ENCODE peak calls at places on chromosomes 4 and X, in seven cellular contexts. S is uterus, D is breast epithelium, N is prostate gland, K is H1, Q is thyroid gland, Y is upper lobe of left lung. L is an unnamed sample. For H3K4me1 and H3K27me3, the result is how much of the 10 kb centered on the place peaks cover.

GRCh38 chrX:147565239-147565638 is 346.5 kb upstream of the FMR1 start:
- DNase-seq in S (no peak), D (no peak), N (no peak), K (no peak), Q (no peak), Y (no peak), L (no peak)

GRCh38 chr4:54661156-54661555 is 3.4 kb downstream of the KIT start:
- DNase-seq in S (no peak), D (no peak), N (no peak), K (no peak), Q (no peak), Y (no peak), L (no peak)

GRCh38 chr4:141788169-141788915 is 152.0 kb downstream of the IL15 start:
- DNase-seq in S (no peak), D (no peak), N (no peak), K (no peak), Q (no peak), Y (no peak), L (no peak)

GRCh38 chr4:155672342-155672741 is 5.7 kb downstream of the GUCY1A1 start:
- DNase-seq in S (no peak), D (no peak), N (no peak), K (no peak), Q (no peak), Y (no peak), L (no peak)

GRCh38 chrX:122565952-122566351 is 618.1 kb upstream of the GRIA3 start:
- DNase-seq in S (no peak), D (no peak), N (no peak), K (no peak), Q (no peak), Y (no peak), L (no peak)

GRCh38 chr4:183905593-183906485 is 732 bp downstream of the STOX2 start:
- DNase-seq in S (peak), D (no peak), N (peak), K (peak), Q (peak), Y (peak), L (peak)

GRCh38 chrX:19046343-19047215 is 62.7 kb upstream of the PHKA2 start:
- DNase-seq in S (no peak), D (no peak), N (no peak), K (no peak), Q (no peak), Y (no peak), L (no peak)

GRCh38 chr4:4436244-4436823 is 49.4 kb downstream of the NSG1 start:
- DNase-seq in S (no peak), D (no peak), N (no peak), K (no peak), Q (no peak), Y (no peak), L (no peak)

GRCh38 chr4:102815981-102816380 is 11.4 kb downstream of the UBE2D3 start:
- DNase-seq in S (no peak), D (no peak), N (no peak), K (no peak), Q (no peak), Y (no peak), L (no peak)

GRCh38 chrX:109448539-109448938 is 33.3 kb downstream of the GUCY2F start:
- DNase-seq in S (no peak), D (no peak), N (no peak), K (no peak), Q (peak), Y (no peak), L (no peak)

GRCh38 chrX:78650906-78651437 is 8.2 kb downstream of the RTL3 start:
- DNase-seq in S (no peak), D (no peak), N (no peak), K (no peak), Q (no peak), Y (no peak), L (no peak)

GRCh38 chr4:15695240-15695699 is 7.6 kb upstream of the BST1 start:
- DNase-seq in S (no peak), D (no peak), N (no peak), K (no peak), Q (no peak), Y (no peak), L (no peak)

GRCh38 chrX:100297732-100298131 is 112.3 kb downstream of the PCDH19 start:
- DNase-seq in S (no peak), D (no peak), N (no peak), K (no peak), Q (no peak), Y (no peak), L (no peak)

GRCh38 chrX:151396042-151396826 is 772 bp upstream of the VMA21 start:
- DNase-seq in S (peak), D (peak), N (no peak), K (no peak), Q (peak), Y (peak), L (no peak)

GRCh38 chrX:38804481-38805293 is 3.4 kb downstream of the MID1IP1 start:
- DNase-seq in S (peak), D (peak), N (no peak), K (peak), Q (peak), Y (peak), L (peak)

DNA sequence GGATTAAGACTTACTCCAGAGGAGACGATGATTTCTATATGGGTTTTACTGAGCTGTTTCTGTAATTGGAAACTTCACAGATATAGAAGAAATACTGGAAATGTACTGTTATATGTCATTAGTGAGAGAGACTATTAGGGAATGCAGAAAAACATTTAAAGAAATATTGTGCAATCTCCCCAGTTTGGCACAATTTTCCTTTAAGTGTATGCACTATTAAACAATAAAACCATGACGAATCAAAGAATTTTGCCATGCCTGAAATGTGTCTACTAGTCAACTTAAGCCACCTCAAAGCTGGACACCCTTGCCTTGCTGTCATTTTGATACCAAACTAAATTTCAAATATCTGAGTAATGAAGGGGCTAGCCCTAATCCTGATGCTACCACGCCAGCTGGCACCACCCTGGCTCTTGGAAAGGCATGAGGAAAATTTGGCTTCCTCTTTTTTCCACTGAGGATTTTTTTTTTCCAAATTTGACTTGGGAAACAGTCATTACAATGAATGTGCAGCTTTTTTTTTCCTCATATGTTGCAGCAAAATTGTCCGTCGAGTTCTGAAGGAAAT is 36.1 kb downstream of the MTTP start:
- DNase-seq in S (no peak), D (no peak), N (no peak), K (no peak), Q (no peak), Y (no peak), L (no peak)
- H3K4me1 ChIP-seq in S (under half), D (under half), N (under half), K (under half), Q (under half), Y (under half), L (under half)

DNA sequence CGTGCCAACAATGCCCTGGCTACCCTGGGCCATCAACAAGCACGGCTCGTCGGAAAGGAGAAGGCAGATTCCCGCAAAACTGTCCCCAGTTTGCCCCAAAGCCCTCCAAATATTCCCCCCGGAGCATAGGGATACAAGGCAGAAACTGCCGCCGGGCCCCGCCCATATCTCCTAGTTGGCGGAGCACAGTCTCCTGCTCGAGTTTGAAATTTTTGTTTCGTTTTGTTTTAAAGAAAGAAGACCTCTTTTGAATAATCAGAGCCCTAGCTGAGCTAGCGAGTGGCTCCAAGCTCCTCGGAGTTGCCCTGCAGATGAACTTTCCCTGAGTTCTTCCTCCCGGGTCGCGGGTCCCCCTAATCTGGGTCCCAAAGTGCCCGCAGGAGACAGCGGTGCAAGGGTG is 138.1 kb upstream of the ZIC3 start:
- DNase-seq in S (no peak), D (no peak), N (no peak), K (no peak), Q (no peak), Y (no peak), L (no peak)
- H3K27me3 ChIP-seq in S (half or more), D (half or more), N (under half), K (under half), Q (under half), Y (under half), L (half or more)

GRCh38 chr4:130054895-130055294 is 958.9 kb downstream of the C4orf33 start:
- DNase-seq in S (no peak), D (no peak), N (no peak), K (no peak), Q (no peak), Y (no peak), L (no peak)
- TF ChIP-seq POLR2A in S (no peak), D (no peak), N (no peak), K (no peak), Q (no peak), Y (no peak), L (no peak)

DNA sequence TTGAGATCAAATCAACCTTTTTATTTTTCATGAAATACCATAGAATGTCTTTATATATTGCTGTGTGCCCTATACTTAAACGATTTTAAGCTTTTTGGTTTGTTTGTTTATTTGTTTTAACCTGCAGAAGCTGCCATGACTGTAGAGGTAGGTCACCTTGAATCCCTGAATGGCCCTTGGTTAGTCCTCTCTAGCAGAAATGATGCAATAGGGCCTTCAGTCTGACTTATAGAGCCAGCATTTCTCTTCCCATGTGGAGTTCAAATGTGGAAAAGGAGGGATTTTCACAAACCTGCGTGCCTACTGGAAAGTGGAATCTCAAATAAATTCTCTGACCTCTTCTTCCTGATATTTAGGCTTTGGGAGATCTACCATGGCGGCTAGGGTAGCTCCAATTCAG is 327.9 kb downstream of the MAPK10 start:
- DNase-seq in S (no peak), D (no peak), N (no peak), K (no peak), Q (no peak), Y (no peak), L (no peak)
- H3K4me1 ChIP-seq in S (under half), D (under half), N (under half), K (under half), Q (under half), Y (under half), L (under half)

GRCh38 chrX:52420824-52421443 is 52.1 kb downstream of the XAGE2 start:
- DNase-seq in S (no peak), D (no peak), N (no peak), K (no peak), Q (no peak), Y (peak), L (no peak)
- H3K27me3 ChIP-seq in S (under half), D (half or more), N (under half), K (under half), Q (under half), Y (under half), L (under half)

GRCh38 chr4:165328708-165329107 is 1.2 kb downstream of the MSMO1 start:
- DNase-seq in S (no peak), D (no peak), N (no peak), K (no peak), Q (no peak), Y (no peak), L (no peak)

GRCh38 chr4:165325732-165326512 is 1.5 kb upstream of the MSMO1 start:
- DNase-seq in S (no peak), D (no peak), N (no peak), K (peak), Q (peak), Y (peak), L (no peak)

GRCh38 chr4:165326831-165327210 is 648 bp upstream of the MSMO1 start:
- DNase-seq in S (no peak), D (no peak), N (no peak), K (no peak), Q (peak), Y (peak), L (no peak)

GRCh38 chr4:165328101-165328425 is 594 bp downstream of the MSMO1 start:
- DNase-seq in S (no peak), D (no peak), N (no peak), K (no peak), Q (no peak), Y (no peak), L (no peak)

DNA sequence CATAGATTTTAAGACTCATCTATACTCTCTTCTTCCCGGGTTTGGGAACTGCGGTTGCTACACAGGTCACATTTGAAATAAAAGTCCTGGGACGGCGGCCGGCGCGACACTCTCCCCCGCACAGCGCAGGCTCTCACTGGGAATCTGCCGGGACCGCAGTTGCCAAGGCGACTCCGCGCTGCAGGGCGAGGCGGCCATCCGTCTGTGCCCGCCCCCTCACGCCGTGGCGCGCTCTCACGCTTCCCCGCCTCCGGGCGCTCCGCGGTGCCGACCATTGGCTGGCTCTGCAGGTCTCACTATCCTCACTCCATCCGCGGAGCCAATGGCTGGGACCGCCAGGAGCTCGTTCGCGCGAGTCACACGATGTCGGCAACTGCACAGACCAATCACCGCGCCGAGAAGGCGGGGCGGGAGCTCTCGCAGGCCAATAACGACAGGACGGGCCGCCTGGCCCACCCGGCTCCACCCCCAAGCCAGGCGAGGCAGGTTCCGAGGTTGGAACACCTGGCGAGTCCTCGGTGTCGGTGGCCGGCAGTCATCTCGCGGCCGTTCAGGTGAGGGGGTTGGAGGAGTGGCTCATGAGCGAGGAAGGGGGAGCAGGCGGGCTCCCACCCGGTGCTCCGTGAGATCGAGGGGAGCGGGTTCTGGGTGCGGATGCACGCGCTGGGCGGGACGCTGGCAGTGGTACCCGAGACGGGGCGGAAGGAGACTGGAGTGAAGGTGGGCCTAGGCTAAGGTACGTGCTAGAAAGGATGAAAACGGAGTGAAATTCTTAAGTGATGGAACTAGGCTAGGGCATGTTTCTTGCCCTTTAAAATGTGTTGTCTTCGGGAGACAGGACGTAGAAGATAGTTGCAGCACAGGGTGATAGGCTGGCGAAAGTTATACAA is at the start of gene MSMO1:
- DNase-seq in S (peak), D (peak), N (peak), K (peak), Q (peak), Y (peak), L (peak)
- TF ChIP-seq POLR2A in S (peak), D (peak), N (peak), K (peak), Q (no peak), Y (peak), L (no peak)

L was measured in stomach.